ENCODE peak calls at places on chromosomes 4 and X, in seven cellular contexts. Q, O, B, Z, A, U and F are unnamed samples.

GRCh38 chr4:70721747-70722146 is at the start of gene RUFY3:
- DNase-seq in Q (no peak), O (no peak), B (no peak), Z (no peak), A (no peak), U (peak), F (no peak)

GRCh38 chrX:132948648-132949260 is 9.7 kb downstream of the HS6ST2 start:
- DNase-seq in Q (no peak), O (no peak), B (no peak), Z (no peak), A (no peak), U (no peak), F (no peak)

GRCh38 chr4:17232575-17233253 is 279.2 kb downstream of the QDPR start:
- DNase-seq in Q (peak), O (peak), B (peak), Z (no peak), A (no peak), U (peak), F (no peak)

GRCh38 chrX:19616959-19617358 is 101.7 kb upstream of the MAP3K15 start:
- DNase-seq in Q (no peak), O (no peak), B (no peak), Z (no peak), A (no peak), U (no peak), F (no peak)

GRCh38 chr4:3046623-3047022 is 27.7 kb downstream of the HTT-AS start:
- DNase-seq in Q (no peak), O (no peak), B (no peak), Z (no peak), A (no peak), U (no peak), F (no peak)

GRCh38 chrX:73765776-73766465 is 202.9 kb downstream of the CHIC1 start:
- DNase-seq in Q (no peak), O (no peak), B (no peak), Z (no peak), A (no peak), U (no peak), F (no peak)

GRCh38 chr4:148196168-148196567 is 246.0 kb downstream of the NR3C2 start:
- DNase-seq in Q (no peak), O (no peak), B (no peak), Z (no peak), A (no peak), U (no peak), F (no peak)

GRCh38 chrX:83512111-83512510 is 4.0 kb downstream of the POU3F4 start:
- DNase-seq in Q (no peak), O (no peak), B (no peak), Z (no peak), A (no peak), U (no peak), F (no peak)

GRCh38 chrX:31228415-31228832 is 156.6 kb upstream of the FTHL17 start:
- DNase-seq in Q (no peak), O (no peak), B (peak), Z (no peak), A (no peak), U (peak), F (no peak)

DNA sequence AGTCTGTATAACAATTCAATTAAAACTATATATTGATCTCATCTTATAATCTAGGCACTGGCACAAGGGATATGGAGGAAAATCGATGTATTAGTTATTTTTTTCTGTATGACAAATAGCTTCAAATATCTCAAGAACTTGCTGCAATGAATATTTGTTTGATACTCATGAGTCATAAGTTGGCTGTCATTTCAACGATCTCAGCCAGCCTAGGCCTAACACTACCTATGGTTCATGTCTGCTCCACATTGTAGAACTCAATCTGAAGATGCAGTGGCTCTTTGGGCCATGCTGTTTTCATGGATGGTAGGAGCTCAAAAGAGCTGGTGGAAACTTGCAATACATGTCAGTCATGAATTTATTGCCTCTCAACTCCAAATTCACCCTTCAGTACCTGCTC is 44.7 kb downstream of the MAGEB17 start:
- DNase-seq in Q (no peak), O (no peak), B (no peak), Z (no peak), A (no peak), U (no peak), F (no peak)
- TF ChIP-seq CTCF in Q (no peak), O (no peak), B (no peak), Z (no peak), A (no peak), U (no peak), F (no peak)

GRCh38 chr4:102610007-102610406 is 108.8 kb downstream of the NFKB1 start:
- DNase-seq in Q (no peak), O (no peak), B (no peak), Z (no peak), A (no peak), U (no peak), F (no peak)
- TF ChIP-seq CTCF in Q (no peak), O (peak), B (no peak), Z (peak), A (no peak), U (peak), F (no peak)

DNA sequence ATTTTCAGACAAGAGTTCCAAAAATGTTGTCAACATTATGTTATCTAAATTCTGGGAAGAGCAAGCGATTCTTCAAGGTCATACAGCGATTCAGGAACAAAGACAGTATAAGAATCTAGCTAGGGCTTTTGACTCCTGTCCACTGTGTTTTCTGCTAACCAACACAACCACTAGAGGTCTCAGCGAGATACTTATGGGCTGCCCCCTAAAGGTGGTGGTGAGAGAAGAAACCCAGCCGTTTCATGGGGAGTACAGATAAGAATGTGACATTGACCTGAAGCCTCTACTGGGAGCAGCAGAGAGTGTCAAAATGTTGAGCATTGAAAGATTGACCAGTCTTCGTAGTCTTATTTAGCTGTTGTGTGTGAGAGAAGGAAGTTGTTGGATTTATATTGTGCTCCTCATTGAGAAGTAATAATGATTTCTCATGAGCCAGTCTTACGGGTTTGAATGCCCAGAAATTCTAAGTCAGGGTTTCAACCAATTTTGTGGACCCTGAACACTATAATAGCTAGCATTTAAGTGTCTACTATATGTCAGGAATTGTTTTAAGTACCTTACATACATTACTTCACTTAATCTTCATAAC is 168.3 kb downstream of the SPRY1 start:
- DNase-seq in Q (no peak), O (no peak), B (no peak), Z (no peak), A (no peak), U (no peak), F (no peak)
- TF ChIP-seq CTCF in Q (peak), O (peak), B (peak), Z (peak), A (peak), U (peak), F (peak)

GRCh38 chr4:107666134-107666533 is 53.9 kb downstream of the PAPSS1 start:
- DNase-seq in Q (no peak), O (no peak), B (no peak), Z (no peak), A (no peak), U (no peak), F (no peak)
- TF ChIP-seq CTCF in Q (peak), O (peak), B (peak), Z (peak), A (peak), U (peak), F (no peak)

GRCh38 chr4:87420431-87420830 is 1.9 kb upstream of the NUDT9 start:
- DNase-seq in Q (no peak), O (no peak), B (no peak), Z (no peak), A (no peak), U (no peak), F (no peak)
- TF ChIP-seq CTCF in Q (no peak), O (no peak), B (no peak), Z (no peak), A (no peak), U (no peak), F (no peak)

GRCh38 chr4:109079177-109079576 is 223.3 kb downstream of the COL25A1 start:
- DNase-seq in Q (no peak), O (no peak), B (no peak), Z (no peak), A (no peak), U (no peak), F (no peak)

GRCh38 chr4:109072595-109072994 is 229.9 kb downstream of the COL25A1 start:
- DNase-seq in Q (no peak), O (no peak), B (no peak), Z (no peak), A (no peak), U (peak), F (no peak)

GRCh38 chr4:109077486-109077885 is 225.0 kb downstream of the COL25A1 start:
- DNase-seq in Q (no peak), O (no peak), B (no peak), Z (no peak), A (no peak), U (no peak), F (no peak)

GRCh38 chr4:109078724-109079123 is 223.7 kb downstream of the COL25A1 start:
- DNase-seq in Q (no peak), O (no peak), B (no peak), Z (peak), A (no peak), U (no peak), F (no peak)

GRCh38 chr4:109075617-109076016 is 226.8 kb downstream of the COL25A1 start:
- DNase-seq in Q (no peak), O (no peak), B (no peak), Z (no peak), A (no peak), U (no peak), F (no peak)
- TF ChIP-seq CTCF in Q (no peak), O (no peak), B (no peak), Z (no peak), A (no peak), U (no peak), F (no peak)